ENCODE peak calls at places on chromosomes 16 and 17, in eight cellular contexts. T is neural progenitor cell; O is AG04449; E is fibroblast of lung; V is CD8-positive, alpha-beta T cell; J is mucosa of descending colon; R is tibial artery; G is WERI-Rb-1. F is an unnamed sample.

GRCh38 chr17:71975998-71976649 is 144.7 kb upstream of the SOX9 start:
- DNase-seq in T (peak), O (peak), E (peak), V (no peak), J (peak), R (peak), G (no peak), F (peak)

GRCh38 chr17:75416006-75416405 is 10.5 kb upstream of the GRB2 start:
- DNase-seq in T (no peak), O (no peak), E (no peak), V (no peak), J (no peak), R (no peak), G (no peak), F (no peak)

GRCh38 chr17:68288804-68289203 is 2.1 kb downstream of the SLC16A6 start:
- DNase-seq in T (peak), O (no peak), E (no peak), V (no peak), J (no peak), R (no peak), G (peak), F (no peak)

GRCh38 chr16:4051591-4051990 is 64.7 kb downstream of the ADCY9 start:
- DNase-seq in T (no peak), O (no peak), E (no peak), V (no peak), J (no peak), R (no peak), G (no peak), F (no peak)

GRCh38 chr16:72846594-72846993 is 201.3 kb downstream of the ZFHX3 start:
- DNase-seq in T (no peak), O (no peak), E (no peak), V (no peak), J (no peak), R (no peak), G (no peak), F (no peak)

GRCh38 chr16:85593503-85594195 is 19.5 kb upstream of the GSE1 start:
- DNase-seq in T (peak), O (no peak), E (no peak), V (no peak), J (no peak), R (no peak), G (peak), F (no peak)

GRCh38 chr16:27679899-27680298 is 130.0 kb downstream of the KATNIP start:
- DNase-seq in T (no peak), O (no peak), E (no peak), V (no peak), J (no peak), R (no peak), G (no peak), F (no peak)

GRCh38 chr16:22191966-22192260 is 14.2 kb upstream of the EEF2K start:
- DNase-seq in T (no peak), O (no peak), E (no peak), V (peak), J (no peak), R (no peak), G (peak), F (peak)

GRCh38 chr17:77485089-77485833 is 344.5 kb downstream of the SEC14L1 start:
- DNase-seq in T (no peak), O (no peak), E (no peak), V (no peak), J (peak), R (no peak), G (no peak), F (no peak)

GRCh38 chr16:23801387-23801786 is 34.4 kb upstream of the PRKCB start:
- DNase-seq in T (peak), O (no peak), E (peak), V (peak), J (peak), R (peak), G (peak), F (peak)

GRCh38 chr17:17134952-17135340 is 71.2 kb downstream of the PLD6 start:
- DNase-seq in T (no peak), O (no peak), E (no peak), V (no peak), J (peak), R (no peak), G (no peak), F (no peak)

GRCh38 chr16:73464834-73465233 is 416.9 kb upstream of the ZFHX3 start:
- DNase-seq in T (no peak), O (no peak), E (no peak), V (no peak), J (no peak), R (no peak), G (no peak), F (no peak)

GRCh38 chr16:15639061-15639568 is 3.8 kb downstream of the MARF1 start:
- DNase-seq in T (no peak), O (no peak), E (no peak), V (peak), J (no peak), R (no peak), G (no peak), F (no peak)

GRCh38 chr17:78278139-78278741 is 46.8 kb downstream of the TMEM235 start:
- DNase-seq in T (peak), O (no peak), E (no peak), V (no peak), J (no peak), R (no peak), G (peak), F (no peak)

GRCh38 chr17:57879437-57880085 is 29.7 kb upstream of the MRPS23 start:
- DNase-seq in T (peak), O (no peak), E (no peak), V (no peak), J (no peak), R (no peak), G (peak), F (no peak)

GRCh38 chr16:31458073-31458834 is 1.0 kb upstream of the ARMC5 start:
- DNase-seq in T (peak), O (no peak), E (no peak), V (peak), J (peak), R (peak), G (peak), F (peak)

GRCh38 chr16:27333104-27333503 is 19.3 kb downstream of the IL4R start:
- DNase-seq in T (no peak), O (no peak), E (no peak), V (no peak), J (no peak), R (no peak), G (no peak), F (no peak)

GRCh38 chr16:74654536-74654935 is 12.1 kb downstream of the RFWD3 start:
- DNase-seq in T (peak), O (no peak), E (no peak), V (no peak), J (no peak), R (no peak), G (no peak), F (no peak)

GRCh38 chr16:14193316-14193871 is 122.3 kb downstream of the MRTFB start:
- DNase-seq in T (no peak), O (no peak), E (no peak), V (peak), J (no peak), R (no peak), G (no peak), F (no peak)

GRCh38 chr17:80861892-80862291 is 129.7 kb upstream of the CHMP6 start:
- DNase-seq in T (peak), O (no peak), E (peak), V (peak), J (peak), R (no peak), G (peak), F (peak)

GRCh38 chr17:36851230-36851629 is 86.0 kb upstream of the LHX1 start:
- DNase-seq in T (no peak), O (no peak), E (no peak), V (no peak), J (no peak), R (no peak), G (no peak), F (no peak)

GRCh38 chr17:5678171-5678570 is 93.9 kb upstream of the NLRP1 start:
- DNase-seq in T (no peak), O (no peak), E (no peak), V (no peak), J (no peak), R (no peak), G (no peak), F (no peak)

GRCh38 chr16:24683847-24684493 is 45.5 kb upstream of the TNRC6A start:
- DNase-seq in T (peak), O (no peak), E (no peak), V (no peak), J (no peak), R (no peak), G (no peak), F (no peak)

GRCh38 chr17:53628011-53628410 is 194.7 kb upstream of the KIF2B start:
- DNase-seq in T (no peak), O (no peak), E (peak), V (no peak), J (no peak), R (no peak), G (no peak), F (peak)

GRCh38 chr16:75460441-75460840 is 4.0 kb downstream of the TMEM170A start:
- DNase-seq in T (peak), O (no peak), E (peak), V (no peak), J (no peak), R (no peak), G (no peak), F (no peak)

GRCh38 chr16:3317315-3317999 is 12.2 kb downstream of the ZNF75A start:
- DNase-seq in T (no peak), O (no peak), E (peak), V (no peak), J (no peak), R (no peak), G (no peak), F (peak)

GRCh38 chr17:33936764-33937163 is 318.3 kb upstream of the CCL2 start:
- DNase-seq in T (no peak), O (no peak), E (no peak), V (no peak), J (no peak), R (no peak), G (no peak), F (no peak)

GRCh38 chr17:82118815-82119380 is 20.9 kb upstream of the FASN start:
- DNase-seq in T (peak), O (no peak), E (no peak), V (no peak), J (no peak), R (no peak), G (no peak), F (peak)

GRCh38 chr17:4006165-4006589 is 41.9 kb upstream of the ATP2A3 start:
- DNase-seq in T (no peak), O (no peak), E (no peak), V (no peak), J (no peak), R (no peak), G (no peak), F (no peak)

GRCh38 chr17:81388091-81388611 is 7.1 kb upstream of the BAHCC1 start:
- DNase-seq in T (no peak), O (no peak), E (no peak), V (no peak), J (no peak), R (no peak), G (no peak), F (no peak)

GRCh38 chr17:3828151-3828851 is 17.7 kb downstream of the NCBP3 start:
- DNase-seq in T (no peak), O (peak), E (peak), V (no peak), J (no peak), R (no peak), G (no peak), F (peak)

GRCh38 chr17:82292251-82293154 is 19.0 kb upstream of the CSNK1D start:
- DNase-seq in T (peak), O (peak), E (peak), V (peak), J (peak), R (peak), G (peak), F (peak)

DNA sequence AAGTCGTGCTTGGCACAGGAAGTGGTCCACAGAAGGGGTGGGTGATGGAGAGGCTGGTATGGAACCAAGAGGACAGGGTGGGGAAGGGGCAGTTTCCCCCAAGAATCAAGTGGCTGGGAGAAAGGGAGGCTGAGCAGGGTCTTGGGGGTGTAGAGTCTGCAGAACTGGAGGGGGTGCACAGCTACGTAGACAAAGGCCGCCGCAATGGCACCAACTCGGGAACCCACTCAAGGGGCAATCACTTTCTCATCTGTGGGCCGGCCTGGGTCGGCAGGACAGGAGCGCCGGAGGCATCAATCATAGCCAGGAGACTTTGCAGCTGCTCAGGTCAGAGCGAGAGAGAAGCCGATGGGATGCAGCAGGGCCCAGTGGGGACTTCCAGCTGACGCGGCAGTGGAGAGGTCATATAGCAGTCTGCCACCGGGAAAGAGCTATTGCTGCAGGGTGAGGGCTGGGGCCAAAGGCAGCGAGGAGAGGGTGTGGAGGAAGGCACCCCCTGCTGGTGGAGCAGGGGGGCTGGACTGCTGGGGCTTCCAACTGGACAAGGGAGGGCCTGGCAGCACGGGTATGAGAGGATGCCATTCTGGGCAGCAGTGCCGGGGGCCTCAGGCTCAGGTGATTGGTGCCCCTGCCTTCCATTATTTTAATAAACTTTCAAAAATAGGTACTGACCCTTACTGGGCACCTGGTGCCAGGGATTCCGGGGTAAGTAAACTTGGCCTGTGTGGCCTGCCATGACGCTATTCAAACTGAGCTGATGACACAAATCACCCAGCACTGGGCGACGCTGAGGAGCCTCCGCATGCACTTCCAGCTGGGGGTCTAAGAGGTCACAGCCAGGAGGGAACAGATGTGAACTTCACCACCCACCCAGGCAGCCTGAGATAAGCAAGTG is 52.5 kb upstream of the MTSS2 start:
- DNase-seq in T (peak), O (no peak), E (peak), V (peak), J (no peak), R (peak), G (peak), F (peak)
- H3K4me3 ChIP-seq in T (no peak), O (no peak), E (no peak), V (peak), J (no peak), R (no peak), G (no peak), F (no peak)

GRCh38 chr16:92431-93339 is 14.7 kb downstream of the MPG start:
- DNase-seq in T (no peak), O (no peak), E (no peak), V (no peak), J (peak), R (no peak), G (no peak), F (no peak)

GRCh38 chr16:101586-101985 is 23.6 kb downstream of the MPG start:
- DNase-seq in T (no peak), O (no peak), E (no peak), V (no peak), J (no peak), R (no peak), G (no peak), F (no peak)

GRCh38 chr16:100989-101388 is 23.0 kb downstream of the MPG start:
- DNase-seq in T (no peak), O (no peak), E (no peak), V (no peak), J (no peak), R (no peak), G (no peak), F (no peak)

GRCh38 chr16:97822-98221 is 19.8 kb downstream of the MPG start:
- DNase-seq in T (no peak), O (no peak), E (no peak), V (no peak), J (no peak), R (no peak), G (no peak), F (no peak)

DNA sequence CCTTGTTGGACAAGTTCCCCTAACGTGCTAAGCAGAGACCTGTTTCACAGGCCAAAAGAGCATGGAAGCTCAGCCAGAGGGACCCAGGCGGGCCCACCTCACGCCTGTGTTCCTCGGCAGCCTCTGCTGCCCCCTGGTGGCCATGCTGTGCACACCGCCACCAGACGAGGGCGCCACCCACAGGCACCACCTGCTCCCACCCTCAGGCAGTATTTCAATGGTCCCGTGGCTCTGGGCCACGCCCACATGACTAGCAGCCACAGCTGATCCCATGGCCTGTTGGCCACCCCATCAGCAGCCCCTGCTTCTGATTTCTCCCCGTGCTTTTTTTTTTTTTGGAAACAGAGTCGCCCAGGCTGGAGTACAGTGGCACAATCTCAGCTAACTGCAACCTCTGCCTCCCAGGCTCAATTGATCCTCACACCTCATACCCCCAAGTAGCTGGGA is 18.9 kb downstream of the MPG start:
- DNase-seq in T (peak), O (no peak), E (peak), V (peak), J (peak), R (peak), G (peak), F (peak)
- TF ChIP-seq CTCF in T (peak), O (peak), E (peak), V (peak), J (peak), R (peak), G (peak), F (peak)

GRCh38 chr16:70578035-70578434 is 54.4 kb downstream of the SF3B3 start:
- DNase-seq in T (no peak), O (no peak), E (no peak), V (no peak), J (no peak), R (peak), G (no peak), F (no peak)

GRCh38 chr16:70579248-70579647 is 55.6 kb downstream of the SF3B3 start:
- DNase-seq in T (no peak), O (no peak), E (no peak), V (no peak), J (no peak), R (no peak), G (no peak), F (no peak)

GRCh38 chr16:70582280-70582978 is 58.8 kb downstream of the SF3B3 start:
- DNase-seq in T (peak), O (no peak), E (no peak), V (no peak), J (no peak), R (no peak), G (no peak), F (no peak)

GRCh38 chr16:70577256-70577698 is 53.7 kb downstream of the SF3B3 start:
- DNase-seq in T (no peak), O (no peak), E (peak), V (no peak), J (no peak), R (peak), G (no peak), F (peak)

GRCh38 chr16:70579648-70580630 is 56.3 kb downstream of the SF3B3 start:
- DNase-seq in T (no peak), O (no peak), E (no peak), V (no peak), J (peak), R (peak), G (no peak), F (no peak)
- H3K4me3 ChIP-seq in T (no peak), O (no peak), E (no peak), V (no peak), J (no peak), R (peak), G (no peak), F (no peak)

DNA sequence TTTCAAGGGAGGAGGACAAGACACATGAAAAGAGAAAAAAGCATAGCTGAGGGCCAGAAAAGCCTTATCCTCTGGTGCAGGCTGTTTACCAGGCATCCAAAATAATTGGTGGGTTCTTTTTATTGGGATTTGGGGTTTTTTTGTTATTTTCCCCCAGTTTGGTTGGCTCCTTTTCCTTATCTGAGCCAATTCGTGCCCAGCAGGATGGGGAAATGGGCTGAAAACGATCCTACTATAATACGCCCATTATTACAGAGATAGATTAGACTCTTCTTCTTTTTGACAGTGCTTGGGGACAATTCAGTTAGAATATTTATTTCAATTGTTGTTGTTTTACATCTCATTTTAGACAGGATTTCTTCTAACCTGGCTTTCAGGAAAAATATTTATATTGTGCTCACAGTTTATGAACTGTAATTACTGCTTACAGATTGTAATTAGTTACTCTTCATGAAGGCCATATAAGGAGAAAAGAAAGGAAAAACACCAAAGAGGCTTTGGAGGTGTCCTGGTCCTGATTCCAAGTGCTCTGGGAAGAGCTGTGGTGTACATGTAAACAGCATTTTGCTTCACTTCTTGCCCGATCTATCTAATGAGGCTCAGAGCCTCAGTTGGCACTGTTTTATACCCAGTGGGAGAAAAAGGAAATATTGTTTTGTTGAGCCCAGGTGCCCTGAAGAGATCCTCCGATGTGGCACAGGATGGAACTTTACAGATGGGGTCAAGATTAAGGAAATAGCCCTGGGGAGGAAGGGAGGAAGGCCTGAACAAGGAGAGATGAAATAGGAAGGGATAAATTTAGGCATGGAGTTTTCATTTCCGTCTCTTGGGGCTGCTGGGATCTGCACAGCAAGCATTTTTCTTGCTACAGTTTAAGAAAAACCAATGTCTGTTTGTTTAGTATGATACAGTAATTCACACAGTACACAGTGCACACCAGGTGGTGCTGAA is 611 bp upstream of the ANKRD40 start:
- DNase-seq in T (no peak), O (no peak), E (peak), V (no peak), J (no peak), R (no peak), G (no peak), F (peak)
- TF ChIP-seq CTCF in T (no peak), O (no peak), E (no peak), V (no peak), J (no peak), R (no peak), G (no peak), F (no peak)

GRCh38 chr16:57477531-57478202 is 8.6 kb downstream of the DOK4 start:
- DNase-seq in T (peak), O (no peak), E (no peak), V (no peak), J (no peak), R (no peak), G (no peak), F (no peak)
- H3K4me3 ChIP-seq in T (no peak), O (no peak), E (no peak), V (no peak), J (no peak), R (no peak), G (no peak), F (no peak)

F was measured in cardiac fibroblast.